ENCODE peak calls at places on chromosomes 16 and 17, in five cellular contexts. V is SK-N-SH, Y is GM23248, P is neural progenitor cell, X is PC-3. K is an unnamed sample.

GRCh38 chr16:52603015-52603414 is 56.1 kb upstream of the TOX3 start:
- DNase-seq in V (no peak), Y (no peak), X (no peak), P (no peak), K (no peak)

GRCh38 chr16:8967437-8967821 is 3.7 kb upstream of the USP7 start:
- DNase-seq in Y (no peak), P (no peak), V (no peak), X (no peak), K (no peak)

GRCh38 chr17:82696259-82696658 is 2.2 kb downstream of the RAB40B start:
- DNase-seq in X (no peak), Y (no peak), P (no peak), V (no peak), K (no peak)

GRCh38 chr17:13420294-13421277 is 181.1 kb downstream of the HS3ST3A1 start:
- DNase-seq in Y (peak), V (no peak), X (peak), P (no peak), K (no peak)

GRCh38 chr17:81076097-81076754 is 41.3 kb downstream of the BAIAP2 start:
- DNase-seq in Y (no peak), X (no peak), V (peak), P (no peak), K (no peak)

GRCh38 chr16:17784073-17784472 is 313.3 kb upstream of the XYLT1 start:
- DNase-seq in P (peak), Y (peak), V (no peak), X (peak), K (peak)

GRCh38 chr17:62627904-62628603 is 584 bp downstream of the MRC2 start:
- DNase-seq in Y (peak), X (peak), V (peak), P (peak), K (no peak)

GRCh38 chr17:28751600-28752366 is 8.0 kb downstream of the TRAF4 start:
- DNase-seq in V (no peak), Y (no peak), P (no peak), X (no peak), K (no peak)

GRCh38 chr17:62966426-62967110 is 533 bp downstream of the TANC2 start:
- DNase-seq in Y (peak), V (no peak), P (peak), X (peak), K (no peak)

GRCh38 chr17:8015236-8015956 is 13.0 kb downstream of the GUCY2D start:
- DNase-seq in X (no peak), Y (no peak), V (no peak), P (no peak), K (no peak)

GRCh38 chr17:39194089-39194984 is 3.1 kb downstream of the CACNB1 start:
- DNase-seq in X (no peak), Y (peak), V (peak), P (peak), K (no peak)

GRCh38 chr16:381788-382717 is at the start of gene PGAP6:
- DNase-seq in P (peak), V (peak), X (peak), Y (peak), K (peak)

GRCh38 chr17:73826872-73827228 is 182.6 kb upstream of the SDK2 start:
- DNase-seq in X (no peak), P (no peak), Y (no peak), V (no peak), K (no peak)

GRCh38 chr17:64146418-64147109 is 16.6 kb upstream of the ERN1 start:
- DNase-seq in V (peak), Y (peak), X (peak), P (peak), K (peak)

GRCh38 chr17:60557805-60558204 is 31.8 kb upstream of the APPBP2 start:
- DNase-seq in X (no peak), Y (no peak), V (no peak), P (no peak), K (peak)

GRCh38 chr16:79329967-79330366 is 270.6 kb downstream of the MAF start:
- DNase-seq in X (no peak), V (no peak), P (no peak), Y (no peak), K (no peak)

GRCh38 chr17:63954402-63955063 is 18.2 kb downstream of the SCN4A start:
- DNase-seq in V (peak), X (no peak), Y (no peak), P (no peak), K (peak)

GRCh38 chr17:73301359-73301758 is 10.4 kb downstream of the CDC42EP4 start:
- DNase-seq in X (no peak), P (no peak), Y (peak), V (no peak), K (no peak)

GRCh38 chr17:63621229-63621683 is 961 bp upstream of the MAP3K3 start:
- DNase-seq in Y (no peak), V (no peak), X (no peak), P (no peak), K (no peak)

GRCh38 chr16:29757950-29758466 is 12.2 kb upstream of the C16orf54 start:
- DNase-seq in Y (peak), X (no peak), V (no peak), P (no peak), K (no peak)

GRCh38 chr17:3157218-3157617 is 29.9 kb upstream of the OR1G1 start:
- DNase-seq in P (no peak), Y (no peak), X (no peak), V (no peak), K (no peak)

GRCh38 chr17:79154446-79154845 is 79.8 kb downstream of the ENGASE start:
- DNase-seq in P (no peak), X (no peak), V (peak), Y (no peak), K (no peak)

GRCh38 chr16:26717826-26718225 is 348.9 kb upstream of the C16orf82 start:
- DNase-seq in P (no peak), V (no peak), Y (no peak), X (no peak), K (no peak)
- TF ChIP-seq EZH2phosphoT487 in P (no peak), V (no peak), Y (no peak), X (no peak), K (no peak)

GRCh38 chr17:68794636-68795503 is 160.3 kb downstream of the ABCA8 start:
- DNase-seq in X (peak), V (no peak), P (no peak), Y (peak), K (peak)
- H3K9ac ChIP-seq in X (peak), V (no peak), P (no peak), Y (peak), K (peak)

DNA sequence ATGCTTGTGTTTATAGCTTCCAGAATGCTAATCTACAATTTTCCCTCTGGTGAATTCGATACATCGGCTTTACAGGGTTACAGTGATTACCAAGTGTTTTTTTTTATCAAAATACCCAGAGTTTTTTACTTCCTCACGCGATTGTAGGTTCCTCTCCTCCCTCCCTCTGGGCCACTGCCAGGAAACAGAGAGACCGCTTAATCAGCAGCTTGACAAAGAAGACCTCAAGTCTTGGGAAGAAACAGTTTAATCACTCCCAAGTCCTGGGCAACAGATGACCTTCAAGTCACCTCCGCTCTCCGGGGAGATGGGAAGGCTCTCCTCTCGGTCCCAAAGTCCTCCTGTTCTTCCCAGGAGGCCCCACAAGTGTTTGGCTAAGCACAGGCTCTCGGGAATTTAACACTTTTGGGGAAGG is 23.5 kb downstream of the SMTNL2 start:
- DNase-seq in Y (peak), P (no peak), V (no peak), X (no peak), K (no peak)
- TF ChIP-seq EZH2phosphoT487 in Y (no peak), P (no peak), V (no peak), X (no peak), K (no peak)

GRCh38 chr16:27906883-27907282 is 156.6 kb downstream of the GSG1L start:
- DNase-seq in P (no peak), X (no peak), Y (no peak), V (peak), K (no peak)

GRCh38 chr16:27911486-27911885 is 152.0 kb downstream of the GSG1L start:
- DNase-seq in X (no peak), V (no peak), Y (no peak), P (no peak), K (no peak)
- H3K9ac ChIP-seq in X (no peak), V (no peak), Y (no peak), P (no peak), K (no peak)

DNA sequence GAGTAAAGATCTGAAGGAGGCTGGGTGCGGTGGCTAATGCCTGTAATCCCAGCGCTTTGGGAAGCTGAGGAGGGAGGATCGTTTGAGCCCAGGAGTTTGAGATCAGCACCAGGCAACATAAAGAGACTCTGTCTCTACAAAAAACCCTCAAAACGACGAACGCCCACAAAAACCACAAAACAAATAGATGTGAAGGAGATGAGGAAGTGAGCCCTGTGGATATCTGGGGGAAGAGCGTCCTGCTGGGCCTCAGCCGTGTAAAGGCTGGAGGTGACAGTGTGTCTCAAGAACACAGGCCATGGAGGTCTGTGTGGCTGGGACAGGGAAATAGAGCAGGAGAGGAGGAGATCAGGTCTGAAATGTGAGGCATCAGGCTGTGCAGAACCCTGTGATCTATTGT is 68.7 kb downstream of the ITFG1 start:
- DNase-seq in Y (no peak), V (no peak), X (peak), P (no peak), K (peak)
- TF ChIP-seq EZH2phosphoT487 in Y (no peak), V (no peak), X (no peak), P (no peak), K (no peak)

GRCh38 chr17:19746517-19746916 is 1.6 kb downstream of the ALDH3A1 start:
- DNase-seq in V (no peak), Y (no peak), X (no peak), P (no peak), K (no peak)

GRCh38 chr17:19744492-19744891 is 3.6 kb downstream of the ALDH3A1 start:
- DNase-seq in Y (no peak), V (no peak), P (no peak), X (no peak), K (no peak)

GRCh38 chr17:19747159-19747719 is 859 bp downstream of the ALDH3A1 start:
- DNase-seq in P (no peak), V (no peak), Y (no peak), X (no peak), K (no peak)

GRCh38 chr17:19743101-19744100 is 4.7 kb downstream of the ALDH3A1 start:
- DNase-seq in V (no peak), Y (no peak), X (no peak), P (no peak), K (no peak)

DNA sequence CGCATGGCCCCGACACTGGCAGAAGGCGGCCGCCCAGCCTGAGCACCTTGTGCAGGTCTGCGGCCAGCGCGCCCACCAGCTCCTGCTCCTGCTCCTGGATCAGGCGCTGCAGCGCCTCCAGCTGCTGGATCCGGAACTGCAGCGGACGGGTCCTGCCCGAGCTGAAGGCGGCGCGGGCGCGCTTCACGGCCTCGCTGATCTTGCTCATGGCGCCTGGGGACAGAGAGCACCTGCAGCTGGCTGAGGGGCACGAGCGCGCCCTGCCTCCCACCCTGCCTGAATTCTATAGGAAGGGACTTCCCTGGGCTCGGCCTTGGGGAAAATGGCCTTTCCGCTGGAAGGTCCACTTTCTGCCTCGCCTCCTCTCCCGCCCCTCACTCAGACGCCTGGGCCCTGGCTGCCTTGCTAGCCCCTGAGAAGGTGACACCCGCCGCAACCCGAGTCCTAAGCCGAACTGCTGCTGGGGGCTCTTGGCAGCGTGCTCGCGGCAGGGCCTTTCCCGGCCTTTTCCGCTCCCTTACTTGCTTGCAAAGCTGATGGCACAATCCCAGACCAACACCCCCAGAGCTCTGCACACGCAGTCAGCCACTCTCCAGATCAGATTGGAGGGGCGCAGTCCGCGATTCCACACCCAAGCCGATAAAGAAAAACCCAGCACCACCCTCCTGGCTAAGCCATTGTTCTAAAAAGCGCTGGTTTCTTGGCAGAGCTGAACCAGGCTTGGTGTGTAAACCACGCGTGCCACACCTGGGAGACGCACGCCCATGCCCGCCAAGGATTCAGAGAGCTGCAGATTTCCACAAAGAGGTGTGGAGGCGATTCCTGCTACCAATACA is 3.0 kb downstream of the ALDH3A1 start:
- DNase-seq in V (peak), P (peak), Y (peak), X (peak), K (peak)
- H3K9ac ChIP-seq in V (no peak), P (no peak), Y (no peak), X (no peak), K (no peak)

GRCh38 chr17:17539591-17539990 is 43.4 kb upstream of the RASD1 start:
- DNase-seq in P (no peak), V (no peak), Y (no peak), X (no peak), K (no peak)

GRCh38 chr17:17536702-17537101 is 40.5 kb upstream of the RASD1 start:
- DNase-seq in Y (no peak), V (no peak), X (no peak), P (no peak), K (no peak)

GRCh38 chr17:17540278-17540906 is 44.2 kb upstream of the RASD1 start:
- DNase-seq in X (no peak), V (peak), Y (no peak), P (peak), K (no peak)

GRCh38 chr17:17537311-17538099 is 41.3 kb upstream of the RASD1 start:
- DNase-seq in P (no peak), Y (no peak), V (no peak), X (no peak), K (no peak)

DNA sequence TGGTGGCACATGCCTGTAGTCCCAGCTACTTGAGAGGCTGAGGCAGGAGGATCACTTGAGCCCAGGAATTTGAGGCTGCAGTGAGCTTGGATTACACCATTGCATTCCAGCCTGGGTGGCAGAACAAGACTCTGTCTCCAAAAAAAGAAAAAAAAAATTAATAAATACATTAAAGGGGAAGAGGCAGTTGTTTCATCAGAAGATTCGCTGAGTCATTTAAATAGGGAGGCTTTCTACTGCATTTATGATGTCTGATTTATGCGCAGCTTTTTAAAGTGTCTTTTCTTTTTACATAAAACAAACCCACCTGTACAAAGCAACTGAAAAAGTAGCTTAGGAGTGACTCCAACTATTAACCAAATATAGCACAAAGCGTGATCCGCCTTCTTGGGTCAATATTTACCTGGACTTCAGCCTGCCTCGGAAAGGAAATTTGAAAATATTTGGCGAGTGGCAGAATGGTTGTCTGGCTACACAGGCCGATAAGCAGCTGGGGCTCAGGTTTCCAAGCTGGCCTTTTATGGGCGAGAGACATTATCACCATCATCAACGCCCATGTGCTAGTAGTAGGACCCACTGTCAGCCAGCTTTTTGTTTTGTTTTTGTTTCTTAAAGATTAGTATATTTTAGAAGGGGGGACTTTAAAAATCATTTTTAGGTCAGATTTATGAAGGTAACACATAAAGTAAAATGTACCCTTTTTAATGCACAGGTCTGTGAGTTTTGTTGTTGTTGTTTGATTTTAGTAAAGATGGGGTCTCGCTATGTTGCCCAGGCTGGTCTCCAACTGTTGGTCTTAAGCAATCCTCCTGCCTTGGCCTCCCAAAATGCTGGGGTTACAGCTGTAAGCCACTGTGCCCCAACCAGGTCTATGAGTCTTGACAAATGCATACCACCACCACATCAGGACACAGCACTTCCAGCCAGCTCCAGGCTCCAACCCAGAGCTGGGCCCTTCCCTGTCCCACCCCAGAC is 42.5 kb upstream of the RASD1 start:
- DNase-seq in P (no peak), Y (no peak), X (peak), V (no peak), K (no peak)
- TF ChIP-seq EZH2phosphoT487 in P (no peak), Y (no peak), X (peak), V (no peak), K (no peak)